ENCODE peak calls at places on chromosomes 13 and 19, in eight cellular contexts. One of them, this sample, is unnamed.
A peak's percentile ranks its signal among the peaks of the same experiment; 100 is the strongest.

GRCh38 chr13:25899464-25899863 is 152.4 kb downstream of the SHISA2 start:
- DNase-seq in ovary: no peak
- DNase-seq in heart left ventricle: no peak
- DNase-seq in GM23338: no peak
- DNase-seq in brain microvascular endothelial cell: no peak
- DNase-seq in PC-3: no peak
- DNase-seq in uterus: no peak
- DNase-seq in AG04450: no peak
- DNase-seq in this sample: no peak

GRCh38 chr13:40096357-40096911 is 441.0 kb downstream of the COG6 start:
- DNase-seq in ovary: no peak
- DNase-seq in heart left ventricle: no peak
- DNase-seq in GM23338: no peak
- DNase-seq in brain microvascular endothelial cell: no peak
- DNase-seq in PC-3: no peak
- DNase-seq in uterus: no peak
- DNase-seq in AG04450: no peak
- DNase-seq in this sample: no peak

GRCh38 chr19:16509141-16510061 is 13.2 kb downstream of the C19orf44 start:
- DNase-seq in ovary: no peak
- DNase-seq in heart left ventricle: no peak
- DNase-seq in GM23338: no peak
- DNase-seq in brain microvascular endothelial cell: no peak
- DNase-seq in PC-3: no peak
- DNase-seq in uterus: no peak
- DNase-seq in AG04450: peak; percentile 20
- DNase-seq in this sample: peak; percentile 80

GRCh38 chr19:48842744-48843162 is 6.5 kb upstream of the HSD17B14 start:
- DNase-seq in ovary: peak; percentile 57
- DNase-seq in heart left ventricle: no peak
- DNase-seq in GM23338: peak; percentile 93
- DNase-seq in brain microvascular endothelial cell: peak; percentile 34
- DNase-seq in PC-3: peak; percentile 64
- DNase-seq in uterus: peak; percentile 57
- DNase-seq in AG04450: no peak
- DNase-seq in this sample: no peak

GRCh38 chr19:56764296-56764695 is 76.2 kb downstream of the PEG3 start:
- DNase-seq in ovary: no peak
- DNase-seq in heart left ventricle: no peak
- DNase-seq in GM23338: no peak
- DNase-seq in brain microvascular endothelial cell: no peak
- DNase-seq in PC-3: peak; percentile 5
- DNase-seq in uterus: no peak
- DNase-seq in AG04450: no peak
- DNase-seq in this sample: no peak

GRCh38 chr19:18939922-18940775 is 868 bp downstream of the HOMER3 start:
- DNase-seq in ovary: peak; percentile 76
- DNase-seq in heart left ventricle: peak; percentile 74
- DNase-seq in GM23338: peak; percentile 87
- DNase-seq in brain microvascular endothelial cell: no peak
- DNase-seq in PC-3: peak; percentile 59
- DNase-seq in uterus: peak; percentile 63
- DNase-seq in AG04450: no peak
- DNase-seq in this sample: peak; percentile 74

GRCh38 chr13:97933736-97934135 is 19.7 kb upstream of the IPO5 start:
- DNase-seq in ovary: no peak
- DNase-seq in heart left ventricle: no peak
- DNase-seq in GM23338: no peak
- DNase-seq in brain microvascular endothelial cell: no peak
- DNase-seq in PC-3: no peak
- DNase-seq in uterus: no peak
- DNase-seq in AG04450: no peak
- DNase-seq in this sample: no peak

GRCh38 chr19:38095411-38096308 is 128.4 kb downstream of the DPF1 start:
- DNase-seq in ovary: peak; percentile 66
- DNase-seq in heart left ventricle: peak; percentile 72
- DNase-seq in GM23338: peak; percentile 92
- DNase-seq in brain microvascular endothelial cell: peak; percentile 72
- DNase-seq in PC-3: peak; percentile 68
- DNase-seq in uterus: peak; percentile 28
- DNase-seq in AG04450: no peak
- DNase-seq in this sample: peak; percentile 73

GRCh38 chr19:19021115-19021514 is 12.2 kb downstream of the SUGP2 start:
- DNase-seq in ovary: no peak
- DNase-seq in heart left ventricle: no peak
- DNase-seq in GM23338: no peak
- DNase-seq in brain microvascular endothelial cell: peak; percentile 63
- DNase-seq in PC-3: no peak
- DNase-seq in uterus: no peak
- DNase-seq in AG04450: peak; percentile 27
- DNase-seq in this sample: no peak

GRCh38 chr13:113186061-113186900 is 22.2 kb downstream of the PCID2 start:
- DNase-seq in ovary: no peak
- DNase-seq in heart left ventricle: no peak
- DNase-seq in GM23338: no peak
- DNase-seq in brain microvascular endothelial cell: peak; percentile 31
- DNase-seq in PC-3: no peak
- DNase-seq in uterus: no peak
- DNase-seq in AG04450: no peak
- DNase-seq in this sample: no peak

GRCh38 chr13:19984430-19985218 is 26.1 kb downstream of the ZMYM2 start:
- DNase-seq in ovary: no peak
- DNase-seq in heart left ventricle: no peak
- DNase-seq in GM23338: peak; percentile 84
- DNase-seq in brain microvascular endothelial cell: peak; percentile 37
- DNase-seq in PC-3: peak; percentile 55
- DNase-seq in uterus: no peak
- DNase-seq in AG04450: peak; percentile 32
- DNase-seq in this sample: no peak

GRCh38 chr19:2627319-2627829 is 75.1 kb downstream of the GNG7 start:
- DNase-seq in ovary: peak; percentile 59
- DNase-seq in heart left ventricle: peak; percentile 83
- DNase-seq in GM23338: no peak
- DNase-seq in brain microvascular endothelial cell: peak; percentile 98
- DNase-seq in PC-3: peak; percentile 96
- DNase-seq in uterus: peak; percentile 53
- DNase-seq in AG04450: peak; percentile 90
- DNase-seq in this sample: peak; percentile 97

GRCh38 chr13:74409551-74409950 is 275.3 kb upstream of the KLF12 start:
- DNase-seq in ovary: no peak
- DNase-seq in heart left ventricle: no peak
- DNase-seq in GM23338: no peak
- DNase-seq in brain microvascular endothelial cell: no peak
- DNase-seq in PC-3: no peak
- DNase-seq in uterus: no peak
- DNase-seq in AG04450: no peak
- DNase-seq in this sample: no peak

GRCh38 chr13:48545608-48546007 is 12.7 kb upstream of the RCBTB2 start:
- DNase-seq in ovary: no peak
- DNase-seq in heart left ventricle: no peak
- DNase-seq in GM23338: no peak
- DNase-seq in brain microvascular endothelial cell: no peak
- DNase-seq in PC-3: no peak
- DNase-seq in uterus: no peak
- DNase-seq in AG04450: no peak
- DNase-seq in this sample: no peak

GRCh38 chr13:26254583-26255102 is 714 bp downstream of the CDK8 start:
- DNase-seq in ovary: peak; percentile 68
- DNase-seq in heart left ventricle: peak; percentile 80
- DNase-seq in GM23338: peak; percentile 73
- DNase-seq in brain microvascular endothelial cell: peak; percentile 10
- DNase-seq in PC-3: peak; percentile 49
- DNase-seq in uterus: peak; percentile 22
- DNase-seq in AG04450: no peak
- DNase-seq in this sample: peak; percentile 61

GRCh38 chr13:63351533-63351932 is 1935.9 kb upstream of the PCDH20 start:
- DNase-seq in ovary: no peak
- DNase-seq in heart left ventricle: no peak
- DNase-seq in GM23338: no peak
- DNase-seq in brain microvascular endothelial cell: no peak
- DNase-seq in PC-3: no peak
- DNase-seq in uterus: no peak
- DNase-seq in AG04450: no peak
- DNase-seq in this sample: no peak

GRCh38 chr19:18282021-18282787 is 782 bp upstream of the JUND start:
- DNase-seq in ovary: peak; percentile 76
- DNase-seq in heart left ventricle: peak; percentile 78
- DNase-seq in GM23338: no peak
- DNase-seq in brain microvascular endothelial cell: no peak
- DNase-seq in PC-3: peak; percentile 39
- DNase-seq in uterus: no peak
- DNase-seq in AG04450: peak; percentile 69
- DNase-seq in this sample: peak; percentile 82

GRCh38 chr19:53088091-53088490 is 15.1 kb downstream of the ZNF160 start:
- DNase-seq in ovary: no peak
- DNase-seq in heart left ventricle: no peak
- DNase-seq in GM23338: no peak
- DNase-seq in brain microvascular endothelial cell: peak; percentile 37
- DNase-seq in PC-3: no peak
- DNase-seq in uterus: no peak
- DNase-seq in AG04450: no peak
- DNase-seq in this sample: no peak

DNA sequence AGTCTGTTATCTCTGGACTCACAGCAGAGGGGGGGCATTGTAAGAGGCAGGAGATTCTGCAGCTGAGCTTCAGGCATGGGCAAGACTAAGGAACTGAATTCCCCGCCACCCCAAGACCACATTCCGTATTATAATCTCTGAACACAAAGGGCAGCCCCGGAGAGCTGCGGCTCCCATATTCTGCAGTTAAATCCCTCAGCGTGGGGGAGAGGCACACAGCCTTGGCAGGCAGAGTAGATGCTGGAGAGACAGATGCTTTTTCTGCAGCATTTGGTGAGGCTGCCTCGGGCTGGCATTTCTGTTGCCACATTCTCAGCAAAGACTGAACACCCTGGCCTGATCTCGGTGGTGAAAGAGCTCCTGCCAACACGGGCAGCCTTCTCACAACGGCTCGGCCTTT is 12.9 kb downstream of the CHAF1A start:
- DNase-seq in ovary: peak; percentile 64
- DNase-seq in heart left ventricle: peak; percentile 12
- DNase-seq in GM23338: peak; percentile 57
- DNase-seq in brain microvascular endothelial cell: no peak
- DNase-seq in PC-3: no peak
- DNase-seq in uterus: no peak
- DNase-seq in AG04450: no peak
- DNase-seq in this sample: no peak
- H3K27ac ChIP-seq in ovary: peak overlapping the region; percentile 77
- H3K27ac ChIP-seq in heart left ventricle: no peak overlapping the region
- H3K27ac ChIP-seq in GM23338: peak overlapping the region; percentile 85
- H3K27ac ChIP-seq in brain microvascular endothelial cell: no peak overlapping the region
- H3K27ac ChIP-seq in PC-3: no peak overlapping the region
- H3K27ac ChIP-seq in uterus: peak overlapping the region; percentile 43
- H3K27ac ChIP-seq in AG04450: peak overlapping the region; percentile 52
- H3K27ac ChIP-seq in this sample: peak overlapping the region; percentile 11

GRCh38 chr19:12265921-12266704 is 28.6 kb downstream of the ZNF44 start:
- DNase-seq in ovary: no peak
- DNase-seq in heart left ventricle: no peak
- DNase-seq in GM23338: peak; percentile 27
- DNase-seq in brain microvascular endothelial cell: no peak
- DNase-seq in PC-3: no peak
- DNase-seq in uterus: no peak
- DNase-seq in AG04450: no peak
- DNase-seq in this sample: no peak
- H3K4me3 ChIP-seq in ovary: no peak overlapping the region
- H3K4me3 ChIP-seq in heart left ventricle: no peak overlapping the region
- H3K4me3 ChIP-seq in GM23338: no peak overlapping the region
- H3K4me3 ChIP-seq in brain microvascular endothelial cell: no peak overlapping the region
- H3K4me3 ChIP-seq in PC-3: no peak overlapping the region
- H3K4me3 ChIP-seq in uterus: no peak overlapping the region
- H3K4me3 ChIP-seq in AG04450: no peak overlapping the region
- H3K4me3 ChIP-seq in this sample: no peak overlapping the region

DNA sequence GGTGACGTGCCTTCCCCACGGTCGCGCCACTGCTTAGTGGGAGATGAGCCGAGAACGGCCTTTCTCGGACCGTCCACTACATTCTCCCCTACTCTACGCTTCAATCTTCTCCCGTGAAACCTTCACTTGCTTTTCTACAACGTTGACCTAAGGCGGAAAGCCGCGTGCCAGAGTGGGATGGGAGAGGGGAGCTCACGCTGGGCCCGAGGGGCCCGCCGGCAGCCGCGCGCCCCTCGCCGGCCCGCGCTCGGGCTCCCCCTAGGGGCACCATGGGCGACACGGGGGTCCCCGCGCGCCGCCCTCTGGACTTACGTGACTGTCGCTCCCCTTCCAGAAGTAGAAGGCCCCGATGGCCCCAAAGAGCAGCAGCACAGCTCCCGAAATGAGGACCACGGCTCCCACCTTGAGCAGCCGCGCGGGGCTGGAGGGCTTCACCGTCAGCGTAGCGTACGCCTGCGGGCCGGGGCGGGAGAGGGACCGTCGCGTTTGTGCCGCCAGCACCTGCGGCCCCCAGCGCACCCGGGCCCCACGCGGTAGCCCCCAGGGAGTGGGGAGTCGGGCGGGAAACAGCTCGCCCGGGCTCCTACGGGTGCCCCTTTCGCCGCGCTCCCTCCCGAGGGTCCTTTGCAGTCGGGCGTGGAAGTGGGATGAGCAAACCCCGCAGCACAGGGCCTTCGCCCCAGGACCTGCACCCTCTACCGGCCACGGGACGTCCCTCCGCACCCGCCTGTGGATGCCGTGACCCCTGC is 727 bp downstream of the CNMD start:
- DNase-seq in ovary: no peak
- DNase-seq in heart left ventricle: peak; percentile 54
- DNase-seq in GM23338: peak; percentile 75
- DNase-seq in brain microvascular endothelial cell: no peak
- DNase-seq in PC-3: no peak
- DNase-seq in uterus: no peak
- DNase-seq in AG04450: no peak
- DNase-seq in this sample: no peak
- TF ChIP-seq CTCF in ovary: no peak
- TF ChIP-seq CTCF in heart left ventricle: peak; percentile 44
- TF ChIP-seq CTCF in GM23338: peak; percentile 65
- TF ChIP-seq CTCF in brain microvascular endothelial cell: peak; percentile 47
- TF ChIP-seq CTCF in PC-3: no peak
- TF ChIP-seq CTCF in uterus: no peak
- TF ChIP-seq CTCF in AG04450: peak; percentile 22
- TF ChIP-seq CTCF in this sample: peak; percentile 63

GRCh38 chr19:42249149-42249750 is 5.7 kb downstream of the ERF start:
- DNase-seq in ovary: peak; percentile 45
- DNase-seq in heart left ventricle: no peak
- DNase-seq in GM23338: no peak
- DNase-seq in brain microvascular endothelial cell: no peak
- DNase-seq in PC-3: no peak
- DNase-seq in uterus: peak; percentile 22
- DNase-seq in AG04450: no peak
- DNase-seq in this sample: no peak

GRCh38 chr19:42250666-42251531 is 4.0 kb downstream of the ERF start:
- DNase-seq in ovary: peak; percentile 64
- DNase-seq in heart left ventricle: no peak
- DNase-seq in GM23338: no peak
- DNase-seq in brain microvascular endothelial cell: no peak
- DNase-seq in PC-3: no peak
- DNase-seq in uterus: peak; percentile 47
- DNase-seq in AG04450: no peak
- DNase-seq in this sample: peak; percentile 76

GRCh38 chr19:42251572-42251990 is 3.3 kb downstream of the ERF start:
- DNase-seq in ovary: peak; percentile 52
- DNase-seq in heart left ventricle: no peak
- DNase-seq in GM23338: no peak
- DNase-seq in brain microvascular endothelial cell: no peak
- DNase-seq in PC-3: no peak
- DNase-seq in uterus: peak; percentile 34
- DNase-seq in AG04450: no peak
- DNase-seq in this sample: no peak

GRCh38 chr19:42249769-42250168 is 5.2 kb downstream of the ERF start:
- DNase-seq in ovary: no peak
- DNase-seq in heart left ventricle: no peak
- DNase-seq in GM23338: no peak
- DNase-seq in brain microvascular endothelial cell: no peak
- DNase-seq in PC-3: no peak
- DNase-seq in uterus: no peak
- DNase-seq in AG04450: no peak
- DNase-seq in this sample: no peak

GRCh38 chr19:42250249-42250665 is 4.7 kb downstream of the ERF start:
- DNase-seq in ovary: peak; percentile 47
- DNase-seq in heart left ventricle: no peak
- DNase-seq in GM23338: no peak
- DNase-seq in brain microvascular endothelial cell: no peak
- DNase-seq in PC-3: no peak
- DNase-seq in uterus: peak; percentile 24
- DNase-seq in AG04450: no peak
- DNase-seq in this sample: peak; percentile 73
- H3K27ac ChIP-seq in ovary: peak overlapping the region; percentile 44
- H3K27ac ChIP-seq in heart left ventricle: peak overlapping the region; percentile 71
- H3K27ac ChIP-seq in GM23338: no peak overlapping the region
- H3K27ac ChIP-seq in brain microvascular endothelial cell: peak overlapping the region; percentile 1
- H3K27ac ChIP-seq in PC-3: no peak overlapping the region
- H3K27ac ChIP-seq in uterus: peak overlapping the region; percentile 100
- H3K27ac ChIP-seq in AG04450: peak overlapping the region; percentile 47
- H3K27ac ChIP-seq in this sample: peak overlapping the region; percentile 99